ENCODE peak calls at places on chromosomes 7 and 10, in seven cellular contexts. One of them, this sample, is unnamed.

GRCh38 chr10:118107040-118107439 is 60.3 kb upstream of the RAB11FIP2 start:
- DNase-seq in adipocyte: no peak
- DNase-seq in fibroblast of pulmonary artery: no peak
- DNase-seq in NCI-H1694 treated with DMSO at 0.1 percent for 48 hours: no peak
- DNase-seq in Calu3: no peak
- DNase-seq in astrocyte of the spinal cord: no peak
- DNase-seq in DMS153: no peak
- DNase-seq in this sample: no peak

GRCh38 chr10:64594072-64594471 is 1072.9 kb downstream of the REEP3 start:
- DNase-seq in adipocyte: no peak
- DNase-seq in fibroblast of pulmonary artery: no peak
- DNase-seq in NCI-H1694 treated with DMSO at 0.1 percent for 48 hours: no peak
- DNase-seq in Calu3: no peak
- DNase-seq in astrocyte of the spinal cord: no peak
- DNase-seq in DMS153: no peak
- DNase-seq in this sample: no peak

GRCh38 chr10:70967591-70968588 is 79.5 kb upstream of the PCBD1 start:
- DNase-seq in adipocyte: no peak
- DNase-seq in fibroblast of pulmonary artery: no peak
- DNase-seq in NCI-H1694 treated with DMSO at 0.1 percent for 48 hours: no peak
- DNase-seq in Calu3: no peak
- DNase-seq in astrocyte of the spinal cord: peak; percentile 12
- DNase-seq in DMS153: no peak
- DNase-seq in this sample: no peak

GRCh38 chr10:109973430-109973829 is 34.4 kb upstream of the ADD3 start:
- DNase-seq in adipocyte: no peak
- DNase-seq in fibroblast of pulmonary artery: no peak
- DNase-seq in NCI-H1694 treated with DMSO at 0.1 percent for 48 hours: no peak
- DNase-seq in Calu3: no peak
- DNase-seq in astrocyte of the spinal cord: no peak
- DNase-seq in DMS153: no peak
- DNase-seq in this sample: no peak

GRCh38 chr7:32043688-32044087 is 26.5 kb downstream of the PDE1C start:
- DNase-seq in adipocyte: peak; percentile 66
- DNase-seq in fibroblast of pulmonary artery: peak; percentile 27
- DNase-seq in NCI-H1694 treated with DMSO at 0.1 percent for 48 hours: no peak
- DNase-seq in Calu3: peak; percentile 47
- DNase-seq in astrocyte of the spinal cord: peak; percentile 83
- DNase-seq in DMS153: no peak
- DNase-seq in this sample: no peak

GRCh38 chr10:124002391-124003069 is 90.9 kb downstream of the CHST15 start:
- DNase-seq in adipocyte: no peak
- DNase-seq in fibroblast of pulmonary artery: no peak
- DNase-seq in NCI-H1694 treated with DMSO at 0.1 percent for 48 hours: no peak
- DNase-seq in Calu3: no peak
- DNase-seq in astrocyte of the spinal cord: no peak
- DNase-seq in DMS153: no peak
- DNase-seq in this sample: no peak

GRCh38 chr7:108146070-108146842 is 16.1 kb upstream of the LAMB4 start:
- DNase-seq in adipocyte: peak; percentile 95
- DNase-seq in fibroblast of pulmonary artery: peak; percentile 91
- DNase-seq in NCI-H1694 treated with DMSO at 0.1 percent for 48 hours: peak; percentile 76
- DNase-seq in Calu3: peak; percentile 66
- DNase-seq in astrocyte of the spinal cord: peak; percentile 89
- DNase-seq in DMS153: peak; percentile 21
- DNase-seq in this sample: peak; percentile 42

GRCh38 chr7:150381096-150381495 is 2.0 kb downstream of the ZNF775 start:
- DNase-seq in adipocyte: no peak
- DNase-seq in fibroblast of pulmonary artery: no peak
- DNase-seq in NCI-H1694 treated with DMSO at 0.1 percent for 48 hours: no peak
- DNase-seq in Calu3: no peak
- DNase-seq in astrocyte of the spinal cord: no peak
- DNase-seq in DMS153: no peak
- DNase-seq in this sample: no peak

GRCh38 chr10:73886085-73886529 is 11.8 kb upstream of the CAMK2G start:
- DNase-seq in adipocyte: peak; percentile 91
- DNase-seq in fibroblast of pulmonary artery: peak; percentile 86
- DNase-seq in NCI-H1694 treated with DMSO at 0.1 percent for 48 hours: peak; percentile 41
- DNase-seq in Calu3: peak; percentile 88
- DNase-seq in astrocyte of the spinal cord: peak; percentile 82
- DNase-seq in DMS153: peak; percentile 40
- DNase-seq in this sample: peak; percentile 38

GRCh38 chr10:110310741-110311140 is 6.0 kb upstream of the SMNDC1 start:
- DNase-seq in adipocyte: no peak
- DNase-seq in fibroblast of pulmonary artery: peak; percentile 60
- DNase-seq in NCI-H1694 treated with DMSO at 0.1 percent for 48 hours: no peak
- DNase-seq in Calu3: no peak
- DNase-seq in astrocyte of the spinal cord: no peak
- DNase-seq in DMS153: no peak
- DNase-seq in this sample: no peak

GRCh38 chr7:26280097-26280496 is 11.6 kb upstream of the SNX10 start:
- DNase-seq in adipocyte: no peak
- DNase-seq in fibroblast of pulmonary artery: no peak
- DNase-seq in NCI-H1694 treated with DMSO at 0.1 percent for 48 hours: no peak
- DNase-seq in Calu3: no peak
- DNase-seq in astrocyte of the spinal cord: no peak
- DNase-seq in DMS153: no peak
- DNase-seq in this sample: no peak

GRCh38 chr10:10794776-10795175 is 222.9 kb upstream of the CELF2 start:
- DNase-seq in adipocyte: no peak
- DNase-seq in fibroblast of pulmonary artery: peak; percentile 92
- DNase-seq in NCI-H1694 treated with DMSO at 0.1 percent for 48 hours: no peak
- DNase-seq in Calu3: no peak
- DNase-seq in astrocyte of the spinal cord: peak; percentile 92
- DNase-seq in DMS153: no peak
- DNase-seq in this sample: no peak

GRCh38 chr10:69723653-69724052 is 78.1 kb upstream of the COL13A1 start:
- DNase-seq in adipocyte: no peak
- DNase-seq in fibroblast of pulmonary artery: no peak
- DNase-seq in NCI-H1694 treated with DMSO at 0.1 percent for 48 hours: no peak
- DNase-seq in Calu3: no peak
- DNase-seq in astrocyte of the spinal cord: no peak
- DNase-seq in DMS153: no peak
- DNase-seq in this sample: no peak

GRCh38 chr7:86006909-86007308 is 636.8 kb upstream of the GRM3 start:
- DNase-seq in adipocyte: no peak
- DNase-seq in fibroblast of pulmonary artery: no peak
- DNase-seq in NCI-H1694 treated with DMSO at 0.1 percent for 48 hours: no peak
- DNase-seq in Calu3: no peak
- DNase-seq in astrocyte of the spinal cord: no peak
- DNase-seq in DMS153: no peak
- DNase-seq in this sample: no peak

GRCh38 chr7:36129048-36129534 is 24.0 kb upstream of the EEPD1 start:
- DNase-seq in adipocyte: no peak
- DNase-seq in fibroblast of pulmonary artery: peak; percentile 70
- DNase-seq in NCI-H1694 treated with DMSO at 0.1 percent for 48 hours: peak; percentile 34
- DNase-seq in Calu3: peak; percentile 70
- DNase-seq in astrocyte of the spinal cord: no peak
- DNase-seq in DMS153: peak; percentile 80
- DNase-seq in this sample: peak; percentile 23

GRCh38 chr7:96169439-96169838 is 152.5 kb downstream of the SLC25A13 start:
- DNase-seq in adipocyte: no peak
- DNase-seq in fibroblast of pulmonary artery: peak; percentile 65
- DNase-seq in NCI-H1694 treated with DMSO at 0.1 percent for 48 hours: no peak
- DNase-seq in Calu3: no peak
- DNase-seq in astrocyte of the spinal cord: no peak
- DNase-seq in DMS153: no peak
- DNase-seq in this sample: no peak

GRCh38 chr10:17961551-17962422 is 10.1 kb downstream of the SLC39A12 start:
- DNase-seq in adipocyte: no peak
- DNase-seq in fibroblast of pulmonary artery: peak; percentile 27
- DNase-seq in NCI-H1694 treated with DMSO at 0.1 percent for 48 hours: no peak
- DNase-seq in Calu3: no peak
- DNase-seq in astrocyte of the spinal cord: peak; percentile 33
- DNase-seq in DMS153: no peak
- DNase-seq in this sample: no peak

GRCh38 chr10:71093531-71093930 is 118.8 kb upstream of the UNC5B start:
- DNase-seq in adipocyte: no peak
- DNase-seq in fibroblast of pulmonary artery: no peak
- DNase-seq in NCI-H1694 treated with DMSO at 0.1 percent for 48 hours: no peak
- DNase-seq in Calu3: no peak
- DNase-seq in astrocyte of the spinal cord: no peak
- DNase-seq in DMS153: no peak
- DNase-seq in this sample: no peak

GRCh38 chr7:139646566-139646965 is 123.1 kb downstream of the CLEC2L start:
- DNase-seq in adipocyte: no peak
- DNase-seq in fibroblast of pulmonary artery: no peak
- DNase-seq in NCI-H1694 treated with DMSO at 0.1 percent for 48 hours: no peak
- DNase-seq in Calu3: no peak
- DNase-seq in astrocyte of the spinal cord: no peak
- DNase-seq in DMS153: no peak
- DNase-seq in this sample: no peak

GRCh38 chr7:140649566-140650205 is 9.1 kb upstream of the DENND2A start:
- DNase-seq in adipocyte: no peak
- DNase-seq in fibroblast of pulmonary artery: no peak
- DNase-seq in NCI-H1694 treated with DMSO at 0.1 percent for 48 hours: no peak
- DNase-seq in Calu3: no peak
- DNase-seq in astrocyte of the spinal cord: peak; percentile 41
- DNase-seq in DMS153: no peak
- DNase-seq in this sample: no peak

GRCh38 chr10:98172073-98172472 is 37.6 kb downstream of the R3HCC1L start:
- DNase-seq in adipocyte: no peak
- DNase-seq in fibroblast of pulmonary artery: peak; percentile 35
- DNase-seq in NCI-H1694 treated with DMSO at 0.1 percent for 48 hours: no peak
- DNase-seq in Calu3: no peak
- DNase-seq in astrocyte of the spinal cord: peak; percentile 36
- DNase-seq in DMS153: no peak
- DNase-seq in this sample: no peak

GRCh38 chr10:69866688-69867461 is 65.2 kb downstream of the COL13A1 start:
- DNase-seq in adipocyte: peak; percentile 81
- DNase-seq in fibroblast of pulmonary artery: peak; percentile 87
- DNase-seq in NCI-H1694 treated with DMSO at 0.1 percent for 48 hours: no peak
- DNase-seq in Calu3: peak; percentile 41
- DNase-seq in astrocyte of the spinal cord: peak; percentile 91
- DNase-seq in DMS153: no peak
- DNase-seq in this sample: no peak

GRCh38 chr7:4085937-4086691 is 596.0 kb upstream of the FOXK1 start:
- DNase-seq in adipocyte: no peak
- DNase-seq in fibroblast of pulmonary artery: no peak
- DNase-seq in NCI-H1694 treated with DMSO at 0.1 percent for 48 hours: no peak
- DNase-seq in Calu3: no peak
- DNase-seq in astrocyte of the spinal cord: no peak
- DNase-seq in DMS153: no peak
- DNase-seq in this sample: no peak